ENCODE peak calls at places on chromosomes 13 and 19, in six cellular contexts. One of them, this sample, is unnamed.

GRCh38 chr13:33000365-33000764 is 15.9 kb upstream of the KL start:
- DNase-seq in A549: no peak
- DNase-seq in fibroblast of the aortic adventitia: no peak
- DNase-seq in hepatocyte: no peak
- DNase-seq in AG10803: no peak
- DNase-seq in foreskin fibroblast: no peak
- DNase-seq in this sample: no peak

GRCh38 chr13:80751854-80752253 is 410.9 kb upstream of the SPRY2 start:
- DNase-seq in A549: no peak
- DNase-seq in fibroblast of the aortic adventitia: no peak
- DNase-seq in hepatocyte: no peak
- DNase-seq in AG10803: no peak
- DNase-seq in foreskin fibroblast: no peak
- DNase-seq in this sample: no peak

GRCh38 chr19:38701455-38702063 is 42.7 kb downstream of the CAPN12 start:
- DNase-seq in A549: no peak
- DNase-seq in fibroblast of the aortic adventitia: peak
- DNase-seq in hepatocyte: peak
- DNase-seq in AG10803: peak
- DNase-seq in foreskin fibroblast: peak
- DNase-seq in this sample: no peak

GRCh38 chr19:54178581-54179261 is 5.8 kb upstream of the TMC4 start:
- DNase-seq in A549: no peak
- DNase-seq in fibroblast of the aortic adventitia: no peak
- DNase-seq in hepatocyte: no peak
- DNase-seq in AG10803: no peak
- DNase-seq in foreskin fibroblast: no peak
- DNase-seq in this sample: no peak

GRCh38 chr19:18488838-18489626 is 32.8 kb downstream of the ELL start:
- DNase-seq in A549: peak
- DNase-seq in fibroblast of the aortic adventitia: no peak
- DNase-seq in hepatocyte: peak
- DNase-seq in AG10803: no peak
- DNase-seq in foreskin fibroblast: peak
- DNase-seq in this sample: no peak

GRCh38 chr13:100089633-100090032 is 740 bp downstream of the PCCA start:
- DNase-seq in A549: no peak
- DNase-seq in fibroblast of the aortic adventitia: peak
- DNase-seq in hepatocyte: no peak
- DNase-seq in AG10803: no peak
- DNase-seq in foreskin fibroblast: peak
- DNase-seq in this sample: no peak

GRCh38 chr13:109297628-109298027 is 488.8 kb downstream of the IRS2 start:
- DNase-seq in A549: no peak
- DNase-seq in fibroblast of the aortic adventitia: peak
- DNase-seq in hepatocyte: no peak
- DNase-seq in AG10803: peak
- DNase-seq in foreskin fibroblast: peak
- DNase-seq in this sample: peak

GRCh38 chr19:7729831-7730285 is 2.1 kb downstream of the CLEC4G start:
- DNase-seq in A549: no peak
- DNase-seq in fibroblast of the aortic adventitia: no peak
- DNase-seq in hepatocyte: no peak
- DNase-seq in AG10803: no peak
- DNase-seq in foreskin fibroblast: no peak
- DNase-seq in this sample: no peak

GRCh38 chr13:41917641-41918040 is 43.3 kb downstream of the VWA8 start:
- DNase-seq in A549: no peak
- DNase-seq in fibroblast of the aortic adventitia: peak
- DNase-seq in hepatocyte: no peak
- DNase-seq in AG10803: peak
- DNase-seq in foreskin fibroblast: peak
- DNase-seq in this sample: peak

GRCh38 chr13:26476111-26476743 is 81.3 kb upstream of the WASF3 start:
- DNase-seq in A549: no peak
- DNase-seq in fibroblast of the aortic adventitia: peak
- DNase-seq in hepatocyte: peak
- DNase-seq in AG10803: peak
- DNase-seq in foreskin fibroblast: peak
- DNase-seq in this sample: peak

GRCh38 chr13:70812481-70812880 is 704.2 kb upstream of the KLHL1 start:
- DNase-seq in A549: no peak
- DNase-seq in fibroblast of the aortic adventitia: no peak
- DNase-seq in hepatocyte: no peak
- DNase-seq in AG10803: no peak
- DNase-seq in foreskin fibroblast: peak
- DNase-seq in this sample: peak

GRCh38 chr19:8641908-8642547 is 11.6 kb downstream of the NFILZ start:
- DNase-seq in A549: peak
- DNase-seq in fibroblast of the aortic adventitia: peak
- DNase-seq in hepatocyte: peak
- DNase-seq in AG10803: peak
- DNase-seq in foreskin fibroblast: peak
- DNase-seq in this sample: peak

GRCh38 chr19:33868076-33868735 is 71.5 kb downstream of the KCTD15 start:
- DNase-seq in A549: no peak
- DNase-seq in fibroblast of the aortic adventitia: peak
- DNase-seq in hepatocyte: no peak
- DNase-seq in AG10803: no peak
- DNase-seq in foreskin fibroblast: peak
- DNase-seq in this sample: no peak

GRCh38 chr19:16572332-16573211 is at the start of gene SLC35E1:
- DNase-seq in A549: peak
- DNase-seq in fibroblast of the aortic adventitia: peak
- DNase-seq in hepatocyte: peak
- DNase-seq in AG10803: peak
- DNase-seq in foreskin fibroblast: peak
- DNase-seq in this sample: peak

GRCh38 chr19:49421039-49421877 is 2.0 kb downstream of the PTH2 start:
- DNase-seq in A549: no peak
- DNase-seq in fibroblast of the aortic adventitia: peak
- DNase-seq in hepatocyte: peak
- DNase-seq in AG10803: peak
- DNase-seq in foreskin fibroblast: peak
- DNase-seq in this sample: peak

GRCh38 chr13:110445183-110445582 is 116.3 kb downstream of the RAB20 start:
- DNase-seq in A549: no peak
- DNase-seq in fibroblast of the aortic adventitia: no peak
- DNase-seq in hepatocyte: no peak
- DNase-seq in AG10803: peak
- DNase-seq in foreskin fibroblast: peak
- DNase-seq in this sample: no peak

GRCh38 chr13:70107498-70108271 is at the start of gene ATXN8OS:
- DNase-seq in A549: no peak
- DNase-seq in fibroblast of the aortic adventitia: no peak
- DNase-seq in hepatocyte: peak
- DNase-seq in AG10803: no peak
- DNase-seq in foreskin fibroblast: no peak
- DNase-seq in this sample: no peak

DNA sequence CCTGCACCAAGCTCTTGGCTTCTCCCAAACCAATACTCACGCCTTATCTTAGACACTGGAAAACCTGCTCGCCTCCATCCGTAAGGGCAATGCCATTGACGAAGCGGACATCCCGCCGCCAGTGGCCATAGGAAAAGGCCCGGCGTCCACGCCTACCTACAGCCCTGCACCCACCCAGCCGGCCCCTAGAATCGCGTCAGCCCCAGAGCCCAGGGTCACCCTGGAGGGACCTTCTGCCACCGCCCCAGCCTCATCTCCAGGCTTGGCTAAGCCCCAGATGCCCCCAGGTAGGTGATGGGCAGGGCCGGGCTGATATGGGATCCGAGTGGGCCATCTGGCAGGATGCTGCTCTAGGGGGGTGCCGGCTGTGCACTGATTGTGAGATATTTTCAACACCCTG is 7.4 kb downstream of the CC2D1A start:
- DNase-seq in A549: no peak
- DNase-seq in fibroblast of the aortic adventitia: no peak
- DNase-seq in hepatocyte: no peak
- DNase-seq in AG10803: no peak
- DNase-seq in foreskin fibroblast: no peak
- DNase-seq in this sample: no peak
- H3K4me3 ChIP-seq in A549: no peak
- H3K4me3 ChIP-seq in fibroblast of the aortic adventitia: no peak
- H3K4me3 ChIP-seq in hepatocyte: no peak
- H3K4me3 ChIP-seq in AG10803: no peak
- H3K4me3 ChIP-seq in foreskin fibroblast: no peak
- H3K4me3 ChIP-seq in this sample: no peak

GRCh38 chr19:14582894-14583340 is at the start of gene CLEC17A:
- DNase-seq in A549: no peak
- DNase-seq in fibroblast of the aortic adventitia: no peak
- DNase-seq in hepatocyte: no peak
- DNase-seq in AG10803: no peak
- DNase-seq in foreskin fibroblast: no peak
- DNase-seq in this sample: no peak

GRCh38 chr19:14577885-14578427 is 4.9 kb upstream of the CLEC17A start:
- DNase-seq in A549: no peak
- DNase-seq in fibroblast of the aortic adventitia: no peak
- DNase-seq in hepatocyte: no peak
- DNase-seq in AG10803: no peak
- DNase-seq in foreskin fibroblast: peak
- DNase-seq in this sample: no peak

GRCh38 chr19:14576363-14576762 is 4.5 kb upstream of the NDUFB7 start:
- DNase-seq in A549: no peak
- DNase-seq in fibroblast of the aortic adventitia: no peak
- DNase-seq in hepatocyte: no peak
- DNase-seq in AG10803: no peak
- DNase-seq in foreskin fibroblast: no peak
- DNase-seq in this sample: no peak

GRCh38 chr19:14577264-14577663 is 5.4 kb upstream of the NDUFB7 start:
- DNase-seq in A549: no peak
- DNase-seq in fibroblast of the aortic adventitia: no peak
- DNase-seq in hepatocyte: no peak
- DNase-seq in AG10803: no peak
- DNase-seq in foreskin fibroblast: no peak
- DNase-seq in this sample: no peak

GRCh38 chr19:14580623-14581237 is 2.2 kb upstream of the CLEC17A start:
- DNase-seq in A549: no peak
- DNase-seq in fibroblast of the aortic adventitia: no peak
- DNase-seq in hepatocyte: no peak
- DNase-seq in AG10803: no peak
- DNase-seq in foreskin fibroblast: no peak
- DNase-seq in this sample: no peak
- TF ChIP-seq CTCF in A549: no peak
- TF ChIP-seq CTCF in fibroblast of the aortic adventitia: no peak
- TF ChIP-seq CTCF in hepatocyte: no peak
- TF ChIP-seq CTCF in AG10803: no peak
- TF ChIP-seq CTCF in foreskin fibroblast: no peak
- TF ChIP-seq CTCF in this sample: no peak

GRCh38 chr13:29902632-29903305 is 52.4 kb upstream of the UBL3 start:
- DNase-seq in A549: no peak
- DNase-seq in fibroblast of the aortic adventitia: peak
- DNase-seq in hepatocyte: no peak
- DNase-seq in AG10803: no peak
- DNase-seq in foreskin fibroblast: no peak
- DNase-seq in this sample: peak
- H3K4me3 ChIP-seq in A549: no peak
- H3K4me3 ChIP-seq in fibroblast of the aortic adventitia: no peak
- H3K4me3 ChIP-seq in hepatocyte: no peak
- H3K4me3 ChIP-seq in AG10803: peak
- H3K4me3 ChIP-seq in foreskin fibroblast: no peak
- H3K4me3 ChIP-seq in this sample: peak

GRCh38 chr19:650121-650520 is 10.4 kb downstream of the FGF22 start:
- DNase-seq in A549: no peak
- DNase-seq in fibroblast of the aortic adventitia: no peak
- DNase-seq in hepatocyte: no peak
- DNase-seq in AG10803: no peak
- DNase-seq in foreskin fibroblast: no peak
- DNase-seq in this sample: no peak
- TF ChIP-seq CTCF in A549: no peak
- TF ChIP-seq CTCF in fibroblast of the aortic adventitia: no peak
- TF ChIP-seq CTCF in hepatocyte: no peak
- TF ChIP-seq CTCF in AG10803: no peak
- TF ChIP-seq CTCF in foreskin fibroblast: no peak
- TF ChIP-seq CTCF in this sample: no peak

GRCh38 chr19:3058821-3059314 is 3.4 kb downstream of the TLE5 start:
- DNase-seq in A549: no peak
- DNase-seq in fibroblast of the aortic adventitia: no peak
- DNase-seq in hepatocyte: no peak
- DNase-seq in AG10803: no peak
- DNase-seq in foreskin fibroblast: no peak
- DNase-seq in this sample: no peak

GRCh38 chr19:3055741-3056453 is 6.4 kb downstream of the TLE5 start:
- DNase-seq in A549: peak
- DNase-seq in fibroblast of the aortic adventitia: no peak
- DNase-seq in hepatocyte: peak
- DNase-seq in AG10803: no peak
- DNase-seq in foreskin fibroblast: no peak
- DNase-seq in this sample: no peak

GRCh38 chr19:3058009-3058820 is 4.1 kb downstream of the TLE5 start:
- DNase-seq in A549: no peak
- DNase-seq in fibroblast of the aortic adventitia: no peak
- DNase-seq in hepatocyte: no peak
- DNase-seq in AG10803: no peak
- DNase-seq in foreskin fibroblast: no peak
- DNase-seq in this sample: no peak

GRCh38 chr19:3056454-3057016 is 5.8 kb downstream of the TLE5 start:
- DNase-seq in A549: peak
- DNase-seq in fibroblast of the aortic adventitia: no peak
- DNase-seq in hepatocyte: peak
- DNase-seq in AG10803: no peak
- DNase-seq in foreskin fibroblast: no peak
- DNase-seq in this sample: no peak

GRCh38 chr19:3057275-3057714 is 5.0 kb downstream of the TLE5 start:
- DNase-seq in A549: peak
- DNase-seq in fibroblast of the aortic adventitia: peak
- DNase-seq in hepatocyte: peak
- DNase-seq in AG10803: peak
- DNase-seq in foreskin fibroblast: peak
- DNase-seq in this sample: peak
- H3K4me3 ChIP-seq in A549: no peak
- H3K4me3 ChIP-seq in fibroblast of the aortic adventitia: no peak
- H3K4me3 ChIP-seq in hepatocyte: no peak
- H3K4me3 ChIP-seq in AG10803: no peak
- H3K4me3 ChIP-seq in foreskin fibroblast: no peak
- H3K4me3 ChIP-seq in this sample: no peak

GRCh38 chr13:68190826-68191225 is 960.7 kb upstream of the PCDH9 start:
- DNase-seq in A549: peak
- DNase-seq in fibroblast of the aortic adventitia: peak
- DNase-seq in hepatocyte: peak
- DNase-seq in AG10803: no peak
- DNase-seq in foreskin fibroblast: no peak
- DNase-seq in this sample: peak
- TF ChIP-seq CTCF in A549: no peak
- TF ChIP-seq CTCF in fibroblast of the aortic adventitia: no peak
- TF ChIP-seq CTCF in hepatocyte: no peak
- TF ChIP-seq CTCF in AG10803: no peak
- TF ChIP-seq CTCF in foreskin fibroblast: no peak
- TF ChIP-seq CTCF in this sample: no peak

This sample was measured in fibroblast of pulmonary artery.